ENCODE peak calls at places on chromosomes 11 and 22, in five cellular contexts. G, A, Y, M and R are unnamed samples.
A peak's percentile ranks its signal among the peaks of the same experiment; 100 is the strongest.

GRCh38 chr11:66856496-66857233 is at the start of gene LRFN4:
- DNase-seq in G (no peak), A (no peak), Y (peak; percentile 87), M (peak; percentile 70), R (no peak)

GRCh38 chr22:44260216-44261035 is 52.3 kb downstream of the SHISAL1 start:
- DNase-seq in G (no peak), A (peak; percentile 10), Y (no peak), M (no peak), R (no peak)

GRCh38 chr11:117712530-117712929 is 84.5 kb downstream of the DSCAML1 start:
- DNase-seq in G (no peak), A (no peak), Y (no peak), M (no peak), R (no peak)

GRCh38 chr11:45301537-45302246 is 15.6 kb upstream of the SYT13 start:
- DNase-seq in G (no peak), A (no peak), Y (no peak), M (no peak), R (no peak)

GRCh38 chr11:86678823-86679222 is 6.4 kb upstream of the ME3 start:
- DNase-seq in G (no peak), A (no peak), Y (peak; percentile 82), M (no peak), R (no peak)

GRCh38 chr11:76288166-76288978 is 82.1 kb upstream of the WNT11 start:
- DNase-seq in G (no peak), A (no peak), Y (no peak), M (no peak), R (no peak)

GRCh38 chr11:64687204-64687603 is 35.8 kb downstream of the NRXN2 start:
- DNase-seq in G (no peak), A (no peak), Y (no peak), M (no peak), R (no peak)

GRCh38 chr11:75350743-75351540 is 519 bp downstream of the ARRB1 start:
- DNase-seq in G (peak; percentile 35), A (peak; percentile 70), Y (peak; percentile 52), M (no peak), R (peak; percentile 77)

GRCh38 chr11:68200639-68201038 is 12.5 kb downstream of the KMT5B start:
- DNase-seq in G (peak; percentile 74), A (no peak), Y (no peak), M (no peak), R (no peak)

GRCh38 chr11:44469412-44469811 is 96.1 kb upstream of the CD82 start:
- DNase-seq in G (no peak), A (no peak), Y (no peak), M (peak; percentile 57), R (no peak)

GRCh38 chr11:112785717-112786116 is 175.5 kb upstream of the NCAM1 start:
- DNase-seq in G (peak; percentile 43), A (no peak), Y (no peak), M (no peak), R (no peak)

GRCh38 chr11:55357560-55358184 is 10.1 kb upstream of the OR4A15 start:
- DNase-seq in G (no peak), A (no peak), Y (no peak), M (no peak), R (no peak)

GRCh38 chr11:72244317-72245231 is 598 bp upstream of the PHOX2A start:
- DNase-seq in G (no peak), A (peak; percentile 68), Y (peak; percentile 72), M (no peak), R (no peak)

GRCh38 chr11:64121637-64122410 is 44.1 kb downstream of the MACROD1 start:
- DNase-seq in G (peak; percentile 83), A (no peak), Y (peak; percentile 36), M (no peak), R (peak; percentile 30)

GRCh38 chr22:37896181-37896592 is 9.9 kb upstream of the MICALL1 start:
- DNase-seq in G (no peak), A (peak; percentile 50), Y (no peak), M (peak; percentile 76), R (peak; percentile 92)

GRCh38 chr11:76266269-76266668 is 60.0 kb upstream of the WNT11 start:
- DNase-seq in G (peak; percentile 45), A (no peak), Y (no peak), M (peak; percentile 54), R (peak; percentile 26)

GRCh38 chr11:63866211-63866610 is 27.3 kb downstream of the MARK2 start:
- DNase-seq in G (peak; percentile 80), A (no peak), Y (no peak), M (peak; percentile 53), R (no peak)

GRCh38 chr11:74980627-74981026 is 8.1 kb upstream of the NEU3 start:
- DNase-seq in G (no peak), A (no peak), Y (no peak), M (no peak), R (no peak)

GRCh38 chr22:22931557-22932270 is 44.1 kb downstream of the IGLL5 start:
- DNase-seq in G (no peak), A (no peak), Y (no peak), M (no peak), R (no peak)

GRCh38 chr11:58613228-58613627 is 9.2 kb upstream of the CNTF start:
- DNase-seq in G (no peak), A (no peak), Y (no peak), M (no peak), R (no peak)

GRCh38 chr11:1263036-1263435 is 40.2 kb downstream of the MUC5B start:
- DNase-seq in G (no peak), A (no peak), Y (no peak), M (no peak), R (no peak)

GRCh38 chr22:42437488-42438292 is 5.5 kb upstream of the NFAM1 start:
- DNase-seq in G (peak; percentile 33), A (peak; percentile 84), Y (peak; percentile 88), M (peak; percentile 83), R (no peak)

GRCh38 chr22:20624161-20624616 is 116.8 kb downstream of the MED15 start:
- DNase-seq in G (no peak), A (no peak), Y (no peak), M (no peak), R (no peak)

GRCh38 chr11:90218606-90219005 is 4.2 kb downstream of the CHORDC1 start:
- DNase-seq in G (no peak), A (peak; percentile 49), Y (peak; percentile 55), M (no peak), R (no peak)
- H3K27me3 ChIP-seq in G (no peaks in the 10 kb centered on the region), A (no peaks in the 10 kb centered on the region), Y (no peaks in the 10 kb centered on the region), M (no peaks in the 10 kb centered on the region), R (no peaks in the 10 kb centered on the region)

DNA sequence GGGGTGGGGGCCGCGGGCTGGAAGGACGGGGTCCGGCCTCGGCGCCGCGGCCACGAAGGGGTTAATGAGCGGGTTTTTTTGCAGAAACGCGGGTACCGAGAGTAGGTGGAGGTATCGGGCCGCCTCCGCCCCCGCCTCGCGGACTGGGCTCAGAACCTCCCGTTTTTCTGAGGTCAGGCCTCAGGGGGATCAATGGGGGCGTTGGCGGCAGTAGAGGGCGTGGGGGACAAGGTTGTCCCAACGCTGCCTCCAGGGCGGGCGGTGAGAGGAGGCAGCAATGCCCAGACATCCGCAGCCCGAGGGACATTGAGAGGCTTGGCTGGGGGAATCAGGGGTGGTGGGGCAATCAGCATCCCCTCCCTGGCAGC is 34.8 kb upstream of the PRODH start:
- DNase-seq in G (no peak), A (no peak), Y (peak; percentile 45), M (no peak), R (no peak)
- H3K4me2 ChIP-seq in G (no peak overlapping the region), A (peak overlapping the region; percentile 15), Y (peak overlapping the region; percentile 100), M (peak overlapping the region; percentile 99), R (peak overlapping the region; percentile 85)

DNA sequence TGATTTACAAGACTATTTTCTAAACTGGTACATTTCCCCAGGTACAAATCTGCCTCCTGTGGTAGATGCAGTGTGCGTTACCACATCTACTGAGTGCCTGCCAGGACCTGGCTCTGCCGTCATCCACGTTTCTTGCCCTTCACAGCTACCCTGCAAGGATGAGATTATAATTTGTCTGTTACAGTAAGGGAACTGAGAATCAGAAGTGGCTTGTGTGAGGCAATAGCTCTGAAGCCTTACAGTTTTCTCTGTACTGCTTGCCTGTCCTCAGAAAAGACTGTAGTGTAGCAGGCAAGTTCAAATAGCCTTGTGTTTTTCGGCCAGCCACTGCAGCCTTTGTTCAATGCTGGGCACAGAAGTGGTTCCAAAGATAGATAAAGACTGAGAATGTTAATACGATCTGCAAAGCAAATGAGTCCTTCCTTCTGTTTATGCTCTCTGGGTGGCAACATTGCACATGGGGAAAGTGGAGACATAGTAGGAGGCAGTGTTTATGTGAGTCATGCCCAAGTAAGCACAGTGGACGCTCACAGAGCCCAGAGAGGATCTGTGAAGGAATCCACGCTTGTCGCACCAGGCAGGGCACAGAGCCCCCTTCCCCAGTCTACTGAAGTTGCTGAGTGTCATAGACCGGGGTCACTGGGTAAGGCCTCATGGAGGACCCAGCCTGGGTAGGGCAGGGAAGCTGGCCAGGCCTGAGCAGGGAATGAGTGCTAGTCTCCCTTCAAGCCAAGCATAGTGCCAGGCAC is 49.1 kb downstream of the MICAL2 start:
- DNase-seq in G (peak; percentile 96), A (no peak), Y (no peak), M (peak; percentile 59), R (no peak)
- TF ChIP-seq CTCF in G (no peak), A (no peak), Y (no peak), M (no peak), R (no peak)

GRCh38 chr11:61760946-61761345 is 8.5 kb downstream of the MYRF start:
- DNase-seq in G (no peak), A (no peak), Y (no peak), M (no peak), R (no peak)
- H3K27me3 ChIP-seq in G (peaks cover 3% of the 10 kb centered on the region), A (no peaks in the 10 kb centered on the region), Y (no peaks in the 10 kb centered on the region), M (no peaks in the 10 kb centered on the region), R (peaks cover 9% of the 10 kb centered on the region)